ENCODE peak calls at places on chromosomes 4 and X, in four cellular contexts. G is H9, J is IMR-90, D is mesendoderm. A is an unnamed sample.

GRCh38 chr4:165308174-165308573 is 19.3 kb upstream of the MSMO1 start:
- DNase-seq in G (no peak), J (no peak), D (no peak), A (no peak)

GRCh38 chr4:22515888-22516541 is at the start of gene ADGRA3:
- DNase-seq in G (peak; percentile 79), J (peak; percentile 51), D (peak; percentile 86), A (peak; percentile 81)

GRCh38 chr4:76867880-76868655 is 29.9 kb downstream of the SOWAHB start:
- DNase-seq in G (peak; percentile 84), J (no peak), D (peak; percentile 94), A (peak; percentile 55)

GRCh38 chrX:67544871-67545771 is 1.3 kb downstream of the AR start:
- DNase-seq in G (peak; percentile 33), J (peak; percentile 22), D (peak; percentile 58), A (no peak)

GRCh38 chrX:75131973-75132627 is 24.0 kb downstream of the ABCB7 start:
- DNase-seq in G (no peak), J (no peak), D (no peak), A (no peak)

GRCh38 chrX:94288325-94288724 is 614.3 kb downstream of the FAM133A start:
- DNase-seq in G (no peak), J (no peak), D (peak; percentile 13), A (no peak)

GRCh38 chrX:40182615-40183014 is 84.9 kb upstream of the BCOR start:
- DNase-seq in G (no peak), J (no peak), D (no peak), A (no peak)

GRCh38 chr4:123477804-123478209 is 81.2 kb downstream of the SPRY1 start:
- DNase-seq in G (no peak), J (peak; percentile 50), D (no peak), A (no peak)

GRCh38 chrX:70132244-70132643 is 1.0 kb upstream of the IGBP1 start:
- DNase-seq in G (no peak), J (no peak), D (no peak), A (no peak)

GRCh38 chrX:19017271-19017670 is 33.4 kb upstream of the PHKA2 start:
- DNase-seq in G (peak; percentile 35), J (peak; percentile 17), D (peak; percentile 56), A (no peak)

GRCh38 chr4:168449740-168450442 is 30.4 kb downstream of the DDX60L start:
- DNase-seq in G (no peak), J (peak; percentile 83), D (no peak), A (no peak)

GRCh38 chr4:56871357-56871993 is 36.2 kb upstream of the REST start:
- DNase-seq in G (peak; percentile 67), J (no peak), D (peak; percentile 62), A (peak; percentile 50)

GRCh38 chrX:81202413-81202794 is 502 bp downstream of the SH3BGRL start:
- DNase-seq in G (no peak), J (peak; percentile 12), D (peak; percentile 22), A (no peak)

GRCh38 chr4:110487873-110488272 is 11.9 kb downstream of the ENPEP start:
- DNase-seq in G (no peak), J (no peak), D (peak; percentile 28), A (no peak)

GRCh38 chr4:67533112-67533511 is 12.2 kb downstream of the CENPC start:
- DNase-seq in G (no peak), J (no peak), D (peak; percentile 0), A (no peak)

GRCh38 chr4:39486221-39486804 is 27.5 kb downstream of the LIAS start:
- DNase-seq in G (no peak), J (no peak), D (no peak), A (no peak)

GRCh38 chr4:143199503-143199902 is 14.8 kb downstream of the USP38 start:
- DNase-seq in G (no peak), J (no peak), D (no peak), A (no peak)
- H4K5ac ChIP-seq in G (no peak overlapping the region), J (no peak overlapping the region), D (no peak overlapping the region), A (no peak overlapping the region)

GRCh38 chrX:118497180-118497814 is 1.7 kb downstream of the DOCK11 start:
- DNase-seq in G (no peak), J (no peak), D (no peak), A (no peak)

GRCh38 chrX:118496763-118497079 is 1.1 kb downstream of the DOCK11 start:
- DNase-seq in G (no peak), J (no peak), D (no peak), A (no peak)

GRCh38 chrX:118495958-118496762 is 545 bp downstream of the DOCK11 start:
- DNase-seq in G (peak; percentile 34), J (no peak), D (peak; percentile 21), A (no peak)

GRCh38 chrX:118495061-118495921 is at the start of gene DOCK11:
- DNase-seq in G (peak; percentile 72), J (peak; percentile 76), D (peak; percentile 86), A (peak; percentile 61)

DNA sequence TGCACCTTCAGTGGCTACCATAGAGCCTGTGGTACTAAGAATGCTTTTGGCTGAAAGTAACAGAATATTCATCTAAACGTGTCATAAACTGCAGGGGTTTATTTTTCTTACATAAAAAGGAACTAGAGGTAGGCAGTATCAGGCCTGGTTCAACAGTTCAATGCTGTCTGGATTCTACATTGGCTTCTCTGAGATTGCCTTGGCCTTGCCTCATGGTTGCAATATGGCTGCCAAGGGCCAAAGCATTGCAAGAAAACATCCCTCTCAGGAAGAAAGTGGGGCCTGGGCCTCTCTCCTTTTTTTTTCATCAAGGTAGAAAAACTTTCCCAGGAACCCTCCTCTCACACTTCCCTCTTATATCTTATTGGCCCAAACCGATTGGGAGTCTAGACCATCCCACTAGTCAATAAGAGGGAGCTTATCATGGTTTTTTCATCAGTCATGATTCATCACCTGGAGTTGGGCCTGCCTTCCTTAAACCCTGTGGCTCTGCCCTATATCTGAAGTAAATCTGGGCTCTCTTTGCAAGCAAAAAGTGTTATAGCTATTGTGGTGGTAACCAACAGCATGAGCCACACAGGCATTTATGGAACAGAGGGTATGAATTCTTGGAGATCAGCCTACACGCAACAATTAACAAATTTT is 1.8 kb upstream of the DOCK11 start:
- DNase-seq in G (no peak), J (no peak), D (no peak), A (no peak)
- H4K5ac ChIP-seq in G (no peak overlapping the region), J (no peak overlapping the region), D (no peak overlapping the region), A (no peak overlapping the region)

DNA sequence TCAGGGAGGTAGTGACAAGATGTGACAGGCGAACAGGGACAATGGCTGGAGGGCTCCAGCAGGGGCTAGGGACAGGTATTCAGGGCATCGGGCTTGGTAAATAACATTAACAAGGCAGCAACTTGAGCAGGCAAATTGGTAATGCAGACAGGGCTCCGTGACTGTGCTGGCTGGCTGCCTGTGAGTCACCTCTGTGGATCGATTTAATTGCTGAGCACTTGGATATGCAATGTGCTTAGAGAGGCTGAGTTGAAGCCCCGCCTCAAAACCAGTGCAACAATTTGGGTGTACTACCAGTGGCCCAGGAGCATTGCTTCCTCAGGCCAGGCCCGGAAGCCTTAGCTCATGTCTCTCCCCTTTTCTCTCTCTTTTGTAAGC is 19.5 kb downstream of the CNGA2 start:
- DNase-seq in G (peak; percentile 36), J (peak; percentile 8), D (peak; percentile 66), A (no peak)
- H4K5ac ChIP-seq in G (no peak overlapping the region), J (no peak overlapping the region), D (no peak overlapping the region), A (no peak overlapping the region)

GRCh38 chr4:6956434-6957147 is 47.0 kb downstream of the TBC1D14 start:
- DNase-seq in G (no peak), J (no peak), D (no peak), A (no peak)
- H4K5ac ChIP-seq in G (no peak overlapping the region), J (no peak overlapping the region), D (no peak overlapping the region), A (no peak overlapping the region)

DNA sequence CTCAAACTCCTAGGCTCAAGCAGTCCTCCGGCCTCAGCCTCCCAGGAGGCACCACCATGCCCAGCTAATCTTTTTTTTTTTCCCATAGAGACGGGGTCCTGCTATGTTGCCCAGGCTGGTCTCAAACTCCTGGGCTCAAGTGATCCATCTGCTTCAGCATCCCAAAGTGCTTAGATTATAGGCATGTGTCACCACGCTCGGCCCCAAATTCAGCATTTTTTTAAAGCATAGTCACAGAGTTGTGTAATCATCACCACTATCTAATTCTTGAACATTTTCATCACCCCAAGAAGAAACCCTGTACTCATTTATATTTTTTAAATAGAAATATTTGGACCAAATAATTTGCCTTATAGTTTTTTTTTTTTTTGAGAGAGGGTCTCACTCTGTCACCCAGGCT is 10.3 kb downstream of the CENPI start:
- DNase-seq in G (no peak), J (peak; percentile 77), D (no peak), A (no peak)
- H4K5ac ChIP-seq in G (no peak overlapping the region), J (peak overlapping the region; percentile 78), D (no peak overlapping the region), A (no peak overlapping the region)

GRCh38 chr4:108443585-108443984 is 176.8 kb upstream of the RPL34 start:
- DNase-seq in G (no peak), J (no peak), D (no peak), A (no peak)

GRCh38 chr4:108449139-108449538 is 171.2 kb upstream of the RPL34 start:
- DNase-seq in G (no peak), J (no peak), D (no peak), A (no peak)

GRCh38 chr4:108450236-108450898 is 170.0 kb upstream of the RPL34 start:
- DNase-seq in G (no peak), J (no peak), D (no peak), A (no peak)

GRCh38 chr4:108446554-108446953 is 173.8 kb upstream of the RPL34 start:
- DNase-seq in G (no peak), J (no peak), D (peak; percentile 2), A (no peak)
- H4K5ac ChIP-seq in G (no peak overlapping the region), J (no peak overlapping the region), D (no peak overlapping the region), A (no peak overlapping the region)

A was measured in H1.